ENCODE peak calls at places on chromosomes 2 and 18, in four cellular contexts. W is HepG2, D is H1, S is GM12878. F is an unnamed sample.

GRCh38 chr2:241218131-241219029 is 29.9 kb downstream of the ANO7 start:
- DNase-seq in W (peak; percentile 68), D (no peak), S (peak; percentile 17), F (peak; percentile 76)

GRCh38 chr2:15939556-15939853 is 845 bp upstream of the MYCN start:
- DNase-seq in W (no peak), D (no peak), S (no peak), F (peak; percentile 59)

GRCh38 chr18:55345103-55345950 is 242.7 kb downstream of the TCF4 start:
- DNase-seq in W (no peak), D (no peak), S (no peak), F (no peak)

GRCh38 chr2:29655391-29656086 is 265.8 kb downstream of the ALK start:
- DNase-seq in W (no peak), D (no peak), S (no peak), F (no peak)

GRCh38 chr2:173126819-173127218 is 51.2 kb downstream of the MAP3K20 start:
- DNase-seq in W (no peak), D (no peak), S (no peak), F (no peak)

GRCh38 chr2:88831792-88832248 is 140.3 kb downstream of the RPIA start:
- DNase-seq in W (peak; percentile 47), D (peak; percentile 62), S (no peak), F (peak; percentile 75)

GRCh38 chr2:95375532-95376221 is 26.8 kb upstream of the FAHD2A start:
- DNase-seq in W (no peak), D (no peak), S (no peak), F (no peak)

GRCh38 chr18:46374850-46375249 is 270.7 kb downstream of the HAUS1 start:
- DNase-seq in W (no peak), D (no peak), S (no peak), F (peak; percentile 14)

GRCh38 chr2:205662389-205662965 is 19.8 kb upstream of the NRP2 start:
- DNase-seq in W (no peak), D (no peak), S (no peak), F (no peak)

GRCh38 chr18:36294031-36294430 is 3.5 kb upstream of the FHOD3 start:
- DNase-seq in W (no peak), D (no peak), S (no peak), F (no peak)

GRCh38 chr2:236874866-236875481 is 210.7 kb upstream of the COPS8 start:
- DNase-seq in W (no peak), D (no peak), S (no peak), F (no peak)

GRCh38 chr2:205749078-205749477 is 66.8 kb downstream of the NRP2 start:
- DNase-seq in W (no peak), D (no peak), S (no peak), F (no peak)

GRCh38 chr2:207625014-207625755 is at the start of gene METTL21A:
- DNase-seq in W (peak; percentile 94), D (peak; percentile 46), S (peak; percentile 86), F (peak; percentile 94)

GRCh38 chr2:229160180-229160579 is 110.9 kb downstream of the PID1 start:
- DNase-seq in W (peak; percentile 74), D (no peak), S (no peak), F (no peak)

GRCh38 chr2:130776550-130776949 is 21.2 kb downstream of the AMER3 start:
- DNase-seq in W (no peak), D (no peak), S (no peak), F (no peak)

GRCh38 chr18:5746844-5747243 is 148.5 kb downstream of the TMEM200C start:
- DNase-seq in W (peak; percentile 86), D (no peak), S (no peak), F (no peak)

GRCh38 chr2:25347205-25347815 is 5.6 kb upstream of the DNMT3A start:
- DNase-seq in W (no peak), D (no peak), S (no peak), F (no peak)

GRCh38 chr2:46366675-46367067 is 69.5 kb downstream of the EPAS1 start:
- DNase-seq in W (no peak), D (no peak), S (no peak), F (no peak)

GRCh38 chr2:148541792-148542191 is 102.8 kb upstream of the EPC2 start:
- DNase-seq in W (no peak), D (no peak), S (no peak), F (no peak)

GRCh38 chr2:173999272-173999671 is 34.1 kb upstream of the SP3 start:
- DNase-seq in W (no peak), D (no peak), S (no peak), F (no peak)

GRCh38 chr2:207974214-207974600 is 51.1 kb downstream of the PLEKHM3 start:
- DNase-seq in W (no peak), D (no peak), S (no peak), F (no peak)

GRCh38 chr18:54957987-54958386 is 1.3 kb downstream of the CCDC68 start:
- DNase-seq in W (no peak), D (no peak), S (no peak), F (peak; percentile 19)

DNA sequence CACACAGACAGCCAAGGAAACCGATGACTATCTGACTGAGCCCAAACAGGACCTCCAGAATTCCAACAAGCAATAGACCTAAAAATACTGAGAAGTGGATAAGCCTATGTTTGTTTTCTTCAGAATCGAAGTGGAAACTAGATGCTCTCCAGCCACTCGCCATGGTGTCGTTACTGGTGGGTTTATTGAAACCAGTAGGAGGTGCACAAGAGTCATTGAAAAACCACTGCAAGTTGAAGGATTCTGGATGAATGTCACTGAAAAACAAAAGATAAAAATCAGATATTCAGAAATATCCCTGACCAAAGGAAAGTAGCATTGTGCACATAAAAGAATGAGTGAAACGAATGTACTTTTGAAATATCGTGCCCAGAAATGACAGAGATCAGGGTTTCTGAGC is 15.3 kb downstream of the TM4SF20 start:
- DNase-seq in W (no peak), D (no peak), S (no peak), F (no peak)
- TF ChIP-seq CBX5 in W (no peak), D (no peak), S (no peak), F (no peak)

GRCh38 chr18:35182151-35182550 is 58.7 kb upstream of the ZNF397 start:
- DNase-seq in W (no peak), D (no peak), S (no peak), F (no peak)

GRCh38 chr18:35179906-35180305 is 60.9 kb upstream of the ZNF397 start:
- DNase-seq in W (no peak), D (no peak), S (no peak), F (no peak)

GRCh38 chr18:35174093-35174731 is 66.6 kb upstream of the ZNF397 start:
- DNase-seq in W (no peak), D (no peak), S (peak; percentile 25), F (peak; percentile 50)

GRCh38 chr18:35176925-35177324 is 63.9 kb upstream of the ZNF397 start:
- DNase-seq in W (no peak), D (no peak), S (no peak), F (no peak)

DNA sequence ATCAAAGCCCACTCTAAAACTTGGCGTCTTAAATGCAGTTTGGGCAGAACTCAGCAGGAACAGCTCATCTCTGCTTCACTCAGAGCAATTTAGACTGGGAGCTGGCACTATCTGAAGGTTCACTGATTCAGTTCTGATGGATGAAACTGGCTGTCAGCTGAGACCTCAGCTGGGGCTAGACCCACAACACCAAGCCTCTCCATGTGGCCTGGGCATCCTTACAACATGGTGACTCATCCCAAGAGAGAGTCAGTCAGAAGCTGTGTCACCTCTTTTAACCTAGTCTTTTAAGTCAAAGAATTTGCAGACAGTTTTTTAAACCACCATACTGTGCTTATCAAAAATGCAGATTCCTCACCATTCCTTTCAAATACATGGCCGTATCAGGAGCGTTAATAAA is 62.6 kb upstream of the ZNF397 start:
- DNase-seq in W (no peak), D (no peak), S (no peak), F (no peak)
- TF ChIP-seq CBX5 in W (no peak), D (no peak), S (no peak), F (no peak)

GRCh38 chr2:132560562-132560961 is 109.4 kb downstream of the LYPD1 start:
- DNase-seq in W (no peak), D (no peak), S (no peak), F (no peak)
- TF ChIP-seq CBX5 in W (no peak), D (no peak), S (no peak), F (no peak)

GRCh38 chr2:216485745-216486144 is 12.9 kb upstream of the RPL37A start:
- DNase-seq in W (no peak), D (no peak), S (no peak), F (no peak)

GRCh38 chr2:216486708-216487107 is 11.9 kb upstream of the RPL37A start:
- DNase-seq in W (no peak), D (no peak), S (no peak), F (no peak)

GRCh38 chr2:216491757-216492635 is 6.6 kb upstream of the RPL37A start:
- DNase-seq in W (peak; percentile 66), D (no peak), S (peak; percentile 61), F (no peak)

GRCh38 chr2:216492951-216493685 is 5.5 kb upstream of the RPL37A start:
- DNase-seq in W (no peak), D (no peak), S (no peak), F (no peak)

DNA sequence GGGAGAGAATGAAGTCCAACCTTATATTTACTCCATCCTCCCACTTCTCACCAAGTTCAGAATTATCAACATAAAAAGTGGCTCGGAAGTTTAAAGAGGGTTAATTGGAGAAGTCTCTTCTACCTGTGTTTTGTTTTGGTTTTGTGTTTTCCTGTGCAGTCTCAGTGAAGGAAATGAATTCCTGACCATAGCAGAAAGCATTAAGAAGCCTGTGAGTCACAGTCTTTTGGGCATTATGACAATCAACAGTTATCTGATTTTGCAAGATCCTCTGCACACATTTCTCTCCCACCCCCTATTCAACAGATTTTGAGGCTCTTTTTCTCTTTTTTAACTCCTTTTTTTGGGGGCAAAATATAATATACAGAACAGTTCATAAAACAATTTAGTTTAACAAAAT is 8.6 kb upstream of the RPL37A start:
- DNase-seq in W (no peak), D (no peak), S (no peak), F (no peak)
- TF ChIP-seq CBX5 in W (no peak), D (no peak), S (no peak), F (no peak)

GRCh38 chr2:217418090-217418489 is 558.2 kb upstream of the TNP1 start:
- DNase-seq in W (no peak), D (no peak), S (no peak), F (no peak)
- TF ChIP-seq CBX5 in W (no peak), D (no peak), S (no peak), F (no peak)

F was measured in K562.